ENCODE peak calls at places on chromosomes 13 and 19, in nine cellular contexts. K is C1 segment of cervical spinal cord; H is effector memory CD8-positive, alpha-beta T cell; L is progenitor cell of endocrine pancreas; G is foreskin fibroblast; A is endothelial cell; E is activated T-helper 1 cell treated with Interleukin-2 at 50 U/mL for 16 hours; C is fibroblast of pulmonary artery; X is mucosa of descending colon. S is an unnamed sample.

GRCh38 chr13:41467546-41467945 is 10.2 kb downstream of the RGCC start:
- DNase-seq in E (no peak), A (no peak), X (no peak), C (no peak), L (no peak), K (no peak), H (no peak), G (no peak), S (no peak)

GRCh38 chr19:51980116-51980736 is 6.4 kb downstream of the ZNF350 start:
- DNase-seq in K (no peak), C (peak), G (no peak), E (no peak), A (no peak), H (no peak), L (no peak), X (no peak), S (no peak)

GRCh38 chr19:41415154-41415571 is 12.0 kb downstream of the B3GNT8 start:
- DNase-seq in A (no peak), K (no peak), X (no peak), H (no peak), C (no peak), G (no peak), E (no peak), L (no peak), S (no peak)

GRCh38 chr19:18762125-18763023 is 28.7 kb downstream of the COMP start:
- DNase-seq in L (no peak), C (peak), A (no peak), G (no peak), K (peak), H (no peak), X (peak), E (no peak), S (no peak)

GRCh38 chr19:33446918-33447293 is 73.4 kb downstream of the CEBPG start:
- DNase-seq in L (no peak), K (no peak), G (no peak), A (no peak), E (no peak), H (no peak), X (no peak), C (no peak), S (peak)

GRCh38 chr19:7366701-7367420 is 18.1 kb downstream of the ARHGEF18 start:
- DNase-seq in K (no peak), C (peak), G (no peak), L (no peak), E (no peak), X (no peak), A (no peak), H (peak), S (no peak)

GRCh38 chr19:4380254-4380727 is 20.1 kb downstream of the SH3GL1 start:
- DNase-seq in G (no peak), A (no peak), H (peak), L (no peak), C (no peak), E (peak), K (no peak), X (peak), S (no peak)

GRCh38 chr19:30682576-30683536 is 310.7 kb downstream of the ZNF536 start:
- DNase-seq in C (peak), E (peak), K (peak), A (peak), G (peak), H (peak), X (peak), L (peak), S (peak)

GRCh38 chr19:41265376-41266153 is 1.4 kb downstream of the HNRNPUL1 start:
- DNase-seq in L (no peak), X (peak), K (no peak), A (peak), H (no peak), E (no peak), G (peak), C (peak), S (no peak)

GRCh38 chr19:49790866-49791265 is 22.2 kb downstream of the FUZ start:
- DNase-seq in X (no peak), A (no peak), C (peak), L (no peak), G (peak), H (no peak), E (no peak), K (peak), S (no peak)

GRCh38 chr19:18419699-18420460 is 682 bp downstream of the SSBP4 start:
- DNase-seq in X (peak), C (no peak), K (no peak), L (peak), H (peak), A (no peak), E (no peak), G (no peak), S (no peak)

GRCh38 chr19:31610036-31610435 is 260.8 kb upstream of the TSHZ3 start:
- DNase-seq in C (no peak), A (no peak), E (no peak), X (no peak), H (no peak), K (no peak), L (no peak), G (no peak), S (no peak)

GRCh38 chr13:91291078-91291477 is 56.4 kb upstream of the MIR17HG start:
- DNase-seq in C (no peak), H (no peak), L (no peak), G (no peak), X (no peak), A (no peak), K (no peak), E (no peak), S (no peak)

GRCh38 chr13:30409911-30410704 is 12.2 kb upstream of the UBE2L5 start:
- DNase-seq in C (peak), A (no peak), K (peak), L (no peak), E (no peak), H (no peak), X (no peak), G (peak), S (no peak)

GRCh38 chr19:5042556-5042955 is 73.6 kb downstream of the KDM4B start:
- DNase-seq in K (no peak), X (no peak), H (no peak), C (no peak), G (no peak), E (no peak), L (no peak), A (no peak), S (no peak)

GRCh38 chr19:49533551-49534488 is 6.0 kb downstream of the RCN3 start:
- DNase-seq in L (peak), H (peak), A (peak), G (peak), C (peak), X (peak), K (peak), E (peak), S (peak)

GRCh38 chr13:105497597-105497996 is 1037.9 kb downstream of the EFNB2 start:
- DNase-seq in L (no peak), A (no peak), X (no peak), E (no peak), K (no peak), G (no peak), C (no peak), H (no peak), S (no peak)

GRCh38 chr13:113209336-113209879 is at the start of gene CUL4A:
- DNase-seq in E (peak), L (peak), K (peak), X (peak), G (peak), C (peak), H (peak), A (peak), S (peak)

GRCh38 chr19:40542197-40542859 is 34.3 kb upstream of the SHKBP1 start:
- DNase-seq in C (peak), A (no peak), E (no peak), H (no peak), L (no peak), X (peak), K (peak), G (no peak), S (no peak)

GRCh38 chr19:4189641-4190040 is 7.2 kb downstream of the ANKRD24 start:
- DNase-seq in E (no peak), A (no peak), G (no peak), L (no peak), K (no peak), H (no peak), C (no peak), X (no peak), S (no peak)

GRCh38 chr13:30141773-30142501 is 165.4 kb downstream of the KATNAL1 start:
- DNase-seq in C (no peak), G (no peak), X (no peak), L (no peak), K (no peak), A (no peak), E (no peak), H (no peak), S (no peak)

GRCh38 chr19:47719047-47719885 is 6.0 kb downstream of the EHD2 start:
- DNase-seq in C (peak), X (peak), G (peak), A (no peak), H (no peak), L (no peak), E (no peak), K (peak), S (no peak)

GRCh38 chr13:49608932-49609331 is 19.4 kb upstream of the ARL11 start:
- DNase-seq in A (no peak), L (no peak), E (no peak), X (no peak), G (no peak), K (no peak), H (no peak), C (no peak), S (no peak)

GRCh38 chr19:58277748-58278147 is 1.0 kb upstream of the ZNF8 start:
- DNase-seq in K (no peak), G (no peak), L (no peak), C (no peak), A (no peak), X (no peak), E (no peak), H (no peak), S (no peak)

GRCh38 chr13:27034678-27035111 is 136.9 kb downstream of the USP12 start:
- DNase-seq in X (no peak), L (no peak), E (no peak), C (no peak), K (peak), H (no peak), G (peak), A (peak), S (no peak)

GRCh38 chr19:974564-975257 is 9.4 kb upstream of the WDR18 start:
- DNase-seq in C (no peak), A (no peak), X (no peak), L (no peak), E (no peak), K (no peak), G (no peak), H (no peak), S (no peak)

GRCh38 chr19:3479819-3480215 is 508 bp downstream of the SMIM24 start:
- DNase-seq in H (no peak), X (peak), K (no peak), A (no peak), C (no peak), G (no peak), E (no peak), L (no peak), S (no peak)

GRCh38 chr19:8510589-8511115 is 3.3 kb downstream of the ZNF414 start:
- DNase-seq in A (no peak), K (no peak), L (no peak), G (no peak), C (no peak), E (no peak), H (no peak), X (no peak), S (no peak)

GRCh38 chr13:55464222-55464621 is 1676.5 kb upstream of the PRR20A start:
- DNase-seq in X (no peak), C (no peak), G (no peak), H (no peak), E (no peak), L (no peak), K (no peak), A (no peak), S (no peak)

GRCh38 chr13:77815330-77815729 is 103.3 kb downstream of the EDNRB start:
- DNase-seq in A (no peak), C (peak), G (no peak), K (no peak), E (no peak), X (no peak), L (no peak), H (no peak), S (no peak)

GRCh38 chr19:19336597-19336996 is 16.0 kb downstream of the MAU2 start:
- DNase-seq in C (no peak), G (no peak), E (no peak), H (no peak), X (no peak), A (no peak), L (no peak), K (no peak), S (no peak)

GRCh38 chr13:95256086-95256485 is 45.2 kb downstream of the ABCC4 start:
- DNase-seq in L (no peak), C (peak), H (no peak), E (no peak), X (no peak), G (peak), K (no peak), A (no peak), S (no peak)

GRCh38 chr13:99640260-99640659 is 139.0 kb downstream of the TM9SF2 start:
- DNase-seq in G (no peak), X (no peak), K (no peak), E (no peak), C (no peak), H (no peak), L (no peak), A (no peak), S (no peak)

GRCh38 chr13:33355470-33355869 is 69.9 kb upstream of the STARD13 start:
- DNase-seq in E (no peak), H (no peak), L (no peak), X (no peak), A (no peak), K (no peak), G (peak), C (peak), S (peak)

GRCh38 chr19:38055655-38056521 is 148.9 kb downstream of the SIPA1L3 start:
- DNase-seq in H (no peak), K (no peak), E (no peak), G (no peak), L (no peak), C (no peak), X (no peak), A (no peak), S (no peak)

GRCh38 chr13:113005997-113006396 is 37.0 kb downstream of the MCF2L start:
- DNase-seq in A (no peak), L (no peak), H (no peak), E (no peak), C (no peak), G (no peak), X (no peak), K (no peak), S (no peak)

GRCh38 chr19:7516281-7516862 is 469 bp downstream of the ZNF358 start:
- DNase-seq in L (no peak), K (no peak), E (no peak), G (no peak), H (no peak), A (no peak), C (no peak), X (no peak), S (no peak)

S was measured in CD14-positive monocyte.